ENCODE peak calls at places on chromosome 21, in ten cellular contexts. One of them, this sample, is unnamed.

GRCh38 chr21:41685511-41686149 is 81.2 kb downstream of the RIPK4 start:
- DNase-seq in iPS-NIHi11: no peak
- DNase-seq in M059J: no peak
- DNase-seq in stimulated activated CD8-positive, alpha-beta memory T cell treated with anti-CD3 and anti-CD28 coated beads, Interleukin-7, amount 100 ng/mL, for 1 hour: no peak
- DNase-seq in endothelial cell: no peak
- DNase-seq in lung microvascular endothelial cell: no peak
- DNase-seq in activated CD4-positive, CD25-positive, alpha-beta regulatory T cell treated with anti-CD3 and anti-CD28 coated beads, Interleukin-2, amount 50 U/mL, for 72 hours: no peak
- DNase-seq in stimulated activated CD4-positive, alpha-beta T cell treated with anti-CD3 and anti-CD28 coated beads, Interleukin-15, amount 100 ng/mL, for 1 hour: no peak
- DNase-seq in DMS153: no peak
- DNase-seq in kidney epithelial cell: no peak
- DNase-seq in this sample: no peak

GRCh38 chr21:21165063-21165645 is 166.9 kb downstream of the NCAM2 start:
- DNase-seq in kidney epithelial cell: peak; percentile 4
- DNase-seq in M059J: peak; percentile 72
- DNase-seq in iPS-NIHi11: no peak
- DNase-seq in stimulated activated CD4-positive, alpha-beta T cell treated with anti-CD3 and anti-CD28 coated beads, Interleukin-15, amount 100 ng/mL, for 1 hour: no peak
- DNase-seq in endothelial cell: no peak
- DNase-seq in activated CD4-positive, CD25-positive, alpha-beta regulatory T cell treated with anti-CD3 and anti-CD28 coated beads, Interleukin-2, amount 50 U/mL, for 72 hours: no peak
- DNase-seq in lung microvascular endothelial cell: no peak
- DNase-seq in stimulated activated CD8-positive, alpha-beta memory T cell treated with anti-CD3 and anti-CD28 coated beads, Interleukin-7, amount 100 ng/mL, for 1 hour: no peak
- DNase-seq in DMS153: no peak
- DNase-seq in this sample: no peak

GRCh38 chr21:33367309-33367973 is 35.8 kb upstream of the IFNGR2 start:
- DNase-seq in M059J: no peak
- DNase-seq in DMS153: no peak
- DNase-seq in lung microvascular endothelial cell: no peak
- DNase-seq in iPS-NIHi11: no peak
- DNase-seq in stimulated activated CD8-positive, alpha-beta memory T cell treated with anti-CD3 and anti-CD28 coated beads, Interleukin-7, amount 100 ng/mL, for 1 hour: no peak
- DNase-seq in stimulated activated CD4-positive, alpha-beta T cell treated with anti-CD3 and anti-CD28 coated beads, Interleukin-15, amount 100 ng/mL, for 1 hour: no peak
- DNase-seq in endothelial cell: no peak
- DNase-seq in kidney epithelial cell: no peak
- DNase-seq in activated CD4-positive, CD25-positive, alpha-beta regulatory T cell treated with anti-CD3 and anti-CD28 coated beads, Interleukin-2, amount 50 U/mL, for 72 hours: no peak
- DNase-seq in this sample: no peak

GRCh38 chr21:35619184-35619583 is 441.1 kb downstream of the SETD4 start:
- DNase-seq in M059J: peak; percentile 96
- DNase-seq in iPS-NIHi11: no peak
- DNase-seq in stimulated activated CD8-positive, alpha-beta memory T cell treated with anti-CD3 and anti-CD28 coated beads, Interleukin-7, amount 100 ng/mL, for 1 hour: no peak
- DNase-seq in kidney epithelial cell: peak; percentile 51
- DNase-seq in DMS153: no peak
- DNase-seq in stimulated activated CD4-positive, alpha-beta T cell treated with anti-CD3 and anti-CD28 coated beads, Interleukin-15, amount 100 ng/mL, for 1 hour: no peak
- DNase-seq in endothelial cell: no peak
- DNase-seq in activated CD4-positive, CD25-positive, alpha-beta regulatory T cell treated with anti-CD3 and anti-CD28 coated beads, Interleukin-2, amount 50 U/mL, for 72 hours: no peak
- DNase-seq in lung microvascular endothelial cell: no peak
- DNase-seq in this sample: no peak

GRCh38 chr21:28393279-28393678 is 599.4 kb downstream of the LTN1 start:
- DNase-seq in lung microvascular endothelial cell: peak; percentile 2
- DNase-seq in M059J: peak; percentile 60
- DNase-seq in activated CD4-positive, CD25-positive, alpha-beta regulatory T cell treated with anti-CD3 and anti-CD28 coated beads, Interleukin-2, amount 50 U/mL, for 72 hours: no peak
- DNase-seq in iPS-NIHi11: peak; percentile 56
- DNase-seq in stimulated activated CD8-positive, alpha-beta memory T cell treated with anti-CD3 and anti-CD28 coated beads, Interleukin-7, amount 100 ng/mL, for 1 hour: no peak
- DNase-seq in DMS153: peak; percentile 70
- DNase-seq in endothelial cell: no peak
- DNase-seq in stimulated activated CD4-positive, alpha-beta T cell treated with anti-CD3 and anti-CD28 coated beads, Interleukin-15, amount 100 ng/mL, for 1 hour: no peak
- DNase-seq in kidney epithelial cell: peak; percentile 79
- DNase-seq in this sample: no peak

GRCh38 chr21:31554511-31555022 is 104.9 kb upstream of the SOD1 start:
- DNase-seq in activated CD4-positive, CD25-positive, alpha-beta regulatory T cell treated with anti-CD3 and anti-CD28 coated beads, Interleukin-2, amount 50 U/mL, for 72 hours: peak; percentile 34
- DNase-seq in stimulated activated CD8-positive, alpha-beta memory T cell treated with anti-CD3 and anti-CD28 coated beads, Interleukin-7, amount 100 ng/mL, for 1 hour: no peak
- DNase-seq in M059J: no peak
- DNase-seq in endothelial cell: peak; percentile 44
- DNase-seq in lung microvascular endothelial cell: no peak
- DNase-seq in iPS-NIHi11: peak; percentile 47
- DNase-seq in stimulated activated CD4-positive, alpha-beta T cell treated with anti-CD3 and anti-CD28 coated beads, Interleukin-15, amount 100 ng/mL, for 1 hour: peak; percentile 14
- DNase-seq in kidney epithelial cell: peak; percentile 19
- DNase-seq in DMS153: no peak
- DNase-seq in this sample: no peak

GRCh38 chr21:39869141-39869818 is 2.0 kb downstream of the PCP4 start:
- DNase-seq in endothelial cell: no peak
- DNase-seq in DMS153: peak; percentile 54
- DNase-seq in stimulated activated CD8-positive, alpha-beta memory T cell treated with anti-CD3 and anti-CD28 coated beads, Interleukin-7, amount 100 ng/mL, for 1 hour: no peak
- DNase-seq in M059J: no peak
- DNase-seq in lung microvascular endothelial cell: no peak
- DNase-seq in kidney epithelial cell: no peak
- DNase-seq in iPS-NIHi11: no peak
- DNase-seq in activated CD4-positive, CD25-positive, alpha-beta regulatory T cell treated with anti-CD3 and anti-CD28 coated beads, Interleukin-2, amount 50 U/mL, for 72 hours: no peak
- DNase-seq in stimulated activated CD4-positive, alpha-beta T cell treated with anti-CD3 and anti-CD28 coated beads, Interleukin-15, amount 100 ng/mL, for 1 hour: no peak
- DNase-seq in this sample: no peak

GRCh38 chr21:45644041-45644906 is 749 bp downstream of the PCBP3 start:
- DNase-seq in stimulated activated CD8-positive, alpha-beta memory T cell treated with anti-CD3 and anti-CD28 coated beads, Interleukin-7, amount 100 ng/mL, for 1 hour: no peak
- DNase-seq in activated CD4-positive, CD25-positive, alpha-beta regulatory T cell treated with anti-CD3 and anti-CD28 coated beads, Interleukin-2, amount 50 U/mL, for 72 hours: peak; percentile 57
- DNase-seq in lung microvascular endothelial cell: no peak
- DNase-seq in DMS153: no peak
- DNase-seq in endothelial cell: no peak
- DNase-seq in stimulated activated CD4-positive, alpha-beta T cell treated with anti-CD3 and anti-CD28 coated beads, Interleukin-15, amount 100 ng/mL, for 1 hour: no peak
- DNase-seq in iPS-NIHi11: no peak
- DNase-seq in M059J: no peak
- DNase-seq in kidney epithelial cell: no peak
- DNase-seq in this sample: no peak

GRCh38 chr21:45502600-45502999 is 39.6 kb downstream of the SLC19A1 start:
- DNase-seq in M059J: no peak
- DNase-seq in kidney epithelial cell: no peak
- DNase-seq in iPS-NIHi11: no peak
- DNase-seq in DMS153: no peak
- DNase-seq in endothelial cell: no peak
- DNase-seq in activated CD4-positive, CD25-positive, alpha-beta regulatory T cell treated with anti-CD3 and anti-CD28 coated beads, Interleukin-2, amount 50 U/mL, for 72 hours: no peak
- DNase-seq in stimulated activated CD4-positive, alpha-beta T cell treated with anti-CD3 and anti-CD28 coated beads, Interleukin-15, amount 100 ng/mL, for 1 hour: no peak
- DNase-seq in lung microvascular endothelial cell: no peak
- DNase-seq in stimulated activated CD8-positive, alpha-beta memory T cell treated with anti-CD3 and anti-CD28 coated beads, Interleukin-7, amount 100 ng/mL, for 1 hour: no peak
- DNase-seq in this sample: no peak

GRCh38 chr21:42757826-42758655 is 104.6 kb downstream of the PDE9A start:
- DNase-seq in lung microvascular endothelial cell: no peak
- DNase-seq in kidney epithelial cell: no peak
- DNase-seq in M059J: no peak
- DNase-seq in stimulated activated CD8-positive, alpha-beta memory T cell treated with anti-CD3 and anti-CD28 coated beads, Interleukin-7, amount 100 ng/mL, for 1 hour: no peak
- DNase-seq in activated CD4-positive, CD25-positive, alpha-beta regulatory T cell treated with anti-CD3 and anti-CD28 coated beads, Interleukin-2, amount 50 U/mL, for 72 hours: no peak
- DNase-seq in endothelial cell: no peak
- DNase-seq in DMS153: no peak
- DNase-seq in iPS-NIHi11: no peak
- DNase-seq in stimulated activated CD4-positive, alpha-beta T cell treated with anti-CD3 and anti-CD28 coated beads, Interleukin-15, amount 100 ng/mL, for 1 hour: no peak
- DNase-seq in this sample: no peak

GRCh38 chr21:42417533-42417932 is 13.8 kb downstream of the UBASH3A start:
- DNase-seq in endothelial cell: no peak
- DNase-seq in stimulated activated CD4-positive, alpha-beta T cell treated with anti-CD3 and anti-CD28 coated beads, Interleukin-15, amount 100 ng/mL, for 1 hour: no peak
- DNase-seq in kidney epithelial cell: no peak
- DNase-seq in iPS-NIHi11: no peak
- DNase-seq in lung microvascular endothelial cell: no peak
- DNase-seq in stimulated activated CD8-positive, alpha-beta memory T cell treated with anti-CD3 and anti-CD28 coated beads, Interleukin-7, amount 100 ng/mL, for 1 hour: no peak
- DNase-seq in activated CD4-positive, CD25-positive, alpha-beta regulatory T cell treated with anti-CD3 and anti-CD28 coated beads, Interleukin-2, amount 50 U/mL, for 72 hours: no peak
- DNase-seq in DMS153: no peak
- DNase-seq in M059J: no peak
- DNase-seq in this sample: no peak

GRCh38 chr21:28705616-28706015 is 287.1 kb downstream of the LTN1 start:
- DNase-seq in activated CD4-positive, CD25-positive, alpha-beta regulatory T cell treated with anti-CD3 and anti-CD28 coated beads, Interleukin-2, amount 50 U/mL, for 72 hours: no peak
- DNase-seq in M059J: peak; percentile 50
- DNase-seq in lung microvascular endothelial cell: no peak
- DNase-seq in iPS-NIHi11: no peak
- DNase-seq in stimulated activated CD4-positive, alpha-beta T cell treated with anti-CD3 and anti-CD28 coated beads, Interleukin-15, amount 100 ng/mL, for 1 hour: no peak
- DNase-seq in DMS153: no peak
- DNase-seq in kidney epithelial cell: no peak
- DNase-seq in endothelial cell: no peak
- DNase-seq in stimulated activated CD8-positive, alpha-beta memory T cell treated with anti-CD3 and anti-CD28 coated beads, Interleukin-7, amount 100 ng/mL, for 1 hour: no peak
- DNase-seq in this sample: no peak

GRCh38 chr21:46322351-46323226 is 1.1 kb downstream of the C21orf58 start:
- DNase-seq in activated CD4-positive, CD25-positive, alpha-beta regulatory T cell treated with anti-CD3 and anti-CD28 coated beads, Interleukin-2, amount 50 U/mL, for 72 hours: no peak
- DNase-seq in endothelial cell: peak; percentile 27
- DNase-seq in DMS153: no peak
- DNase-seq in stimulated activated CD8-positive, alpha-beta memory T cell treated with anti-CD3 and anti-CD28 coated beads, Interleukin-7, amount 100 ng/mL, for 1 hour: no peak
- DNase-seq in kidney epithelial cell: no peak
- DNase-seq in iPS-NIHi11: no peak
- DNase-seq in M059J: peak; percentile 66
- DNase-seq in lung microvascular endothelial cell: peak; percentile 25
- DNase-seq in stimulated activated CD4-positive, alpha-beta T cell treated with anti-CD3 and anti-CD28 coated beads, Interleukin-15, amount 100 ng/mL, for 1 hour: no peak
- DNase-seq in this sample: no peak

This sample was measured in HuH-7.